ENCODE peak calls at places on chromosome 2, in nine cellular contexts. One of them, this sample, is unnamed.

GRCh38 chr2:2992622-2993021 is 385.0 kb downstream of the EIPR1 start:
- DNase-seq in Ammon's horn: no peak
- DNase-seq in midbrain: no peak
- DNase-seq in activated T-cell treated with anti-CD3 and anti-CD28 coated beads for 1 hour: no peak
- DNase-seq in hepatic stellate cell: no peak
- DNase-seq in stimulated activated CD4-positive, alpha-beta T cell treated with anti-CD3 and anti-CD28 coated beads, Interleukin-2, amount 100 ng/mL, for 24 hours: no peak
- DNase-seq in ELR: no peak
- DNase-seq in astrocyte: no peak
- DNase-seq in natural killer cell: no peak
- DNase-seq in this sample: no peak

GRCh38 chr2:217054791-217055190 is 194.9 kb upstream of the TNP1 start:
- DNase-seq in Ammon's horn: peak; percentile 22
- DNase-seq in midbrain: no peak
- DNase-seq in activated T-cell treated with anti-CD3 and anti-CD28 coated beads for 1 hour: no peak
- DNase-seq in hepatic stellate cell: no peak
- DNase-seq in stimulated activated CD4-positive, alpha-beta T cell treated with anti-CD3 and anti-CD28 coated beads, Interleukin-2, amount 100 ng/mL, for 24 hours: no peak
- DNase-seq in ELR: no peak
- DNase-seq in astrocyte: peak; percentile 49
- DNase-seq in natural killer cell: no peak
- DNase-seq in this sample: no peak

GRCh38 chr2:149627402-149627801 is 39.8 kb upstream of the MMADHC start:
- DNase-seq in Ammon's horn: no peak
- DNase-seq in midbrain: no peak
- DNase-seq in activated T-cell treated with anti-CD3 and anti-CD28 coated beads for 1 hour: no peak
- DNase-seq in hepatic stellate cell: no peak
- DNase-seq in stimulated activated CD4-positive, alpha-beta T cell treated with anti-CD3 and anti-CD28 coated beads, Interleukin-2, amount 100 ng/mL, for 24 hours: no peak
- DNase-seq in ELR: no peak
- DNase-seq in astrocyte: no peak
- DNase-seq in natural killer cell: no peak
- DNase-seq in this sample: no peak

GRCh38 chr2:101942846-101943245 is 48.9 kb upstream of the IL1R2 start:
- DNase-seq in Ammon's horn: no peak
- DNase-seq in midbrain: no peak
- DNase-seq in activated T-cell treated with anti-CD3 and anti-CD28 coated beads for 1 hour: no peak
- DNase-seq in hepatic stellate cell: no peak
- DNase-seq in stimulated activated CD4-positive, alpha-beta T cell treated with anti-CD3 and anti-CD28 coated beads, Interleukin-2, amount 100 ng/mL, for 24 hours: no peak
- DNase-seq in ELR: no peak
- DNase-seq in astrocyte: no peak
- DNase-seq in natural killer cell: no peak
- DNase-seq in this sample: no peak

GRCh38 chr2:43169987-43170732 is 56.2 kb downstream of the ZFP36L2 start:
- DNase-seq in Ammon's horn: no peak
- DNase-seq in midbrain: no peak
- DNase-seq in activated T-cell treated with anti-CD3 and anti-CD28 coated beads for 1 hour: peak; percentile 53
- DNase-seq in hepatic stellate cell: no peak
- DNase-seq in stimulated activated CD4-positive, alpha-beta T cell treated with anti-CD3 and anti-CD28 coated beads, Interleukin-2, amount 100 ng/mL, for 24 hours: peak; percentile 73
- DNase-seq in ELR: peak; percentile 25
- DNase-seq in astrocyte: no peak
- DNase-seq in natural killer cell: peak; percentile 52
- DNase-seq in this sample: peak; percentile 48

GRCh38 chr2:197137234-197137633 is 173.3 kb downstream of the ANKRD44 start:
- DNase-seq in Ammon's horn: no peak
- DNase-seq in midbrain: no peak
- DNase-seq in activated T-cell treated with anti-CD3 and anti-CD28 coated beads for 1 hour: no peak
- DNase-seq in hepatic stellate cell: peak; percentile 46
- DNase-seq in stimulated activated CD4-positive, alpha-beta T cell treated with anti-CD3 and anti-CD28 coated beads, Interleukin-2, amount 100 ng/mL, for 24 hours: no peak
- DNase-seq in ELR: peak; percentile 85
- DNase-seq in astrocyte: peak; percentile 67
- DNase-seq in natural killer cell: no peak
- DNase-seq in this sample: no peak

GRCh38 chr2:179842498-179843153 is 18.8 kb downstream of the ZNF385B start:
- DNase-seq in Ammon's horn: no peak
- DNase-seq in midbrain: no peak
- DNase-seq in activated T-cell treated with anti-CD3 and anti-CD28 coated beads for 1 hour: no peak
- DNase-seq in hepatic stellate cell: no peak
- DNase-seq in stimulated activated CD4-positive, alpha-beta T cell treated with anti-CD3 and anti-CD28 coated beads, Interleukin-2, amount 100 ng/mL, for 24 hours: no peak
- DNase-seq in ELR: peak; percentile 50
- DNase-seq in astrocyte: no peak
- DNase-seq in natural killer cell: no peak
- DNase-seq in this sample: peak; percentile 66

GRCh38 chr2:173667014-173667413 is 298.2 kb downstream of the SP3 start:
- DNase-seq in Ammon's horn: no peak
- DNase-seq in midbrain: no peak
- DNase-seq in activated T-cell treated with anti-CD3 and anti-CD28 coated beads for 1 hour: no peak
- DNase-seq in hepatic stellate cell: no peak
- DNase-seq in stimulated activated CD4-positive, alpha-beta T cell treated with anti-CD3 and anti-CD28 coated beads, Interleukin-2, amount 100 ng/mL, for 24 hours: no peak
- DNase-seq in ELR: no peak
- DNase-seq in astrocyte: no peak
- DNase-seq in natural killer cell: no peak
- DNase-seq in this sample: no peak

GRCh38 chr2:11644293-11644692 is 25.7 kb downstream of the NTSR2 start:
- DNase-seq in Ammon's horn: no peak
- DNase-seq in midbrain: no peak
- DNase-seq in activated T-cell treated with anti-CD3 and anti-CD28 coated beads for 1 hour: no peak
- DNase-seq in hepatic stellate cell: no peak
- DNase-seq in stimulated activated CD4-positive, alpha-beta T cell treated with anti-CD3 and anti-CD28 coated beads, Interleukin-2, amount 100 ng/mL, for 24 hours: no peak
- DNase-seq in ELR: no peak
- DNase-seq in astrocyte: no peak
- DNase-seq in natural killer cell: no peak
- DNase-seq in this sample: no peak

GRCh38 chr2:222404126-222404891 is 20.0 kb upstream of the SGPP2 start:
- DNase-seq in Ammon's horn: no peak
- DNase-seq in midbrain: no peak
- DNase-seq in activated T-cell treated with anti-CD3 and anti-CD28 coated beads for 1 hour: no peak
- DNase-seq in hepatic stellate cell: no peak
- DNase-seq in stimulated activated CD4-positive, alpha-beta T cell treated with anti-CD3 and anti-CD28 coated beads, Interleukin-2, amount 100 ng/mL, for 24 hours: no peak
- DNase-seq in ELR: peak; percentile 18
- DNase-seq in astrocyte: no peak
- DNase-seq in natural killer cell: no peak
- DNase-seq in this sample: no peak

This sample was measured in left kidney.